ENCODE peak calls at places on chromosome 15, in ten cellular contexts. L is stimulated activated naive CD4-positive, alpha-beta T cell treated with Interleukin-2 at 50 U/mL for 16 hours; Z is C1 segment of cervical spinal cord; N is stimulated activated CD8-positive, alpha-beta memory T cell treated with anti-CD3 and anti-CD28 coated beads, Interleukin-4, amount 100 ng/mL, for 4 hours; B is activated naive CD4-positive, alpha-beta T cell treated with Interleukin-2 at 50 U/mL for 16 hours; A is neural crest cell; X is activated CD8-positive, alpha-beta memory T cell treated with anti-CD3 and anti-CD28 coated beads, Interleukin-2, amount 50 U/mL, for 48 hours; D is naive thymus-derived CD8-positive, alpha-beta T cell; T is activated T-helper 1 cell treated with Interleukin-2 at 50 U/mL for 16 hours; Y is putamen. E is an unnamed sample.

GRCh38 chr15:67573194-67573593 is 30.7 kb downstream of the MAP2K5 start:
- DNase-seq in D (no peak), T (no peak), X (no peak), A (no peak), L (no peak), B (no peak), Z (no peak), N (no peak), Y (no peak), E (no peak)

GRCh38 chr15:93359037-93359779 is 270.2 kb upstream of the RGMA start:
- DNase-seq in A (no peak), L (no peak), B (no peak), D (no peak), N (no peak), T (no peak), Y (no peak), X (no peak), Z (no peak), E (no peak)

GRCh38 chr15:28124841-28125240 is 25.7 kb upstream of the OCA2 start:
- DNase-seq in L (no peak), Z (no peak), X (no peak), B (no peak), A (no peak), N (no peak), T (no peak), D (no peak), Y (no peak), E (no peak)

GRCh38 chr15:85879334-85880163 is 84.8 kb upstream of the KLHL25 start:
- DNase-seq in B (no peak), L (no peak), Y (no peak), T (no peak), Z (no peak), X (no peak), D (no peak), A (no peak), N (no peak), E (no peak)

GRCh38 chr15:48794697-48795134 is 16.2 kb downstream of the CEP152 start:
- DNase-seq in X (no peak), D (no peak), L (no peak), Y (peak; percentile 3), B (no peak), Z (no peak), N (no peak), T (no peak), A (no peak), E (peak; percentile 44)

GRCh38 chr15:91782221-91782620 is 71.3 kb upstream of the SLCO3A1 start:
- DNase-seq in Z (no peak), A (no peak), L (no peak), T (no peak), X (no peak), N (no peak), D (no peak), B (no peak), Y (no peak), E (no peak)

GRCh38 chr15:82647045-82647834 is at the start of gene CPEB1:
- DNase-seq in T (no peak), N (peak; percentile 7), A (peak; percentile 12), Z (peak; percentile 70), D (peak; percentile 53), B (peak; percentile 54), Y (peak; percentile 85), L (peak; percentile 26), X (peak; percentile 60), E (peak; percentile 13)

GRCh38 chr15:29795610-29796009 is 26.7 kb downstream of the TJP1 start:
- DNase-seq in Y (no peak), T (no peak), D (no peak), B (no peak), L (no peak), N (no peak), X (no peak), Z (no peak), A (no peak), E (no peak)

GRCh38 chr15:51341366-51342248 is at the start of gene GLDN:
- DNase-seq in N (no peak), T (no peak), Z (peak; percentile 81), X (no peak), Y (peak; percentile 91), D (no peak), A (peak; percentile 5), L (no peak), B (no peak), E (no peak)

GRCh38 chr15:90184119-90184785 is 16.9 kb upstream of the SEMA4B start:
- DNase-seq in L (peak; percentile 43), Z (no peak), B (peak; percentile 58), N (no peak), A (peak; percentile 14), X (no peak), D (no peak), T (no peak), Y (peak; percentile 77), E (no peak)

GRCh38 chr15:29863438-29863837 is 41.2 kb upstream of the TJP1 start:
- DNase-seq in L (no peak), Z (no peak), D (no peak), Y (no peak), N (no peak), B (no peak), X (no peak), T (no peak), A (no peak), E (no peak)

GRCh38 chr15:98144388-98144787 is 183.9 kb downstream of the ARRDC4 start:
- DNase-seq in Z (no peak), B (no peak), L (no peak), X (no peak), N (no peak), T (no peak), Y (no peak), A (no peak), D (no peak), E (no peak)

GRCh38 chr15:47339800-47340575 is 377.3 kb upstream of the SEMA6D start:
- DNase-seq in L (no peak), A (no peak), Y (no peak), T (no peak), X (no peak), D (no peak), B (no peak), N (no peak), Z (no peak), E (no peak)

GRCh38 chr15:100170280-100170654 is 171.5 kb downstream of the ADAMTS17 start:
- DNase-seq in X (no peak), Y (no peak), L (no peak), D (no peak), A (no peak), B (peak; percentile 17), Z (no peak), N (no peak), T (no peak), E (no peak)

GRCh38 chr15:22963546-22964125 is 16.5 kb downstream of the CYFIP1 start:
- DNase-seq in Z (no peak), N (no peak), L (no peak), D (no peak), A (no peak), T (no peak), B (no peak), Y (no peak), X (no peak), E (no peak)

GRCh38 chr15:70795311-70795665 is 31.9 kb upstream of the UACA start:
- DNase-seq in L (no peak), N (no peak), X (no peak), Z (no peak), Y (no peak), T (no peak), D (no peak), A (no peak), B (no peak), E (no peak)

GRCh38 chr15:68384451-68385239 is 47.3 kb downstream of the ITGA11 start:
- DNase-seq in Z (no peak), T (no peak), A (no peak), B (no peak), X (peak; percentile 33), D (no peak), Y (no peak), N (no peak), L (no peak), E (no peak)

GRCh38 chr15:84831028-84831427 is 13.9 kb downstream of the ALPK3 start:
- DNase-seq in T (no peak), X (no peak), A (no peak), N (no peak), Z (no peak), L (no peak), Y (no peak), B (no peak), D (no peak), E (no peak)

GRCh38 chr15:84855765-84856164 is 28.7 kb upstream of the SLC28A1 start:
- DNase-seq in A (no peak), T (no peak), Z (no peak), Y (no peak), D (no peak), B (no peak), L (no peak), X (no peak), N (no peak), E (no peak)

GRCh38 chr15:77864211-77865105 is 213.1 kb downstream of the TBC1D2B start:
- DNase-seq in B (no peak), L (no peak), A (no peak), X (no peak), D (no peak), T (no peak), Z (no peak), N (no peak), Y (no peak), E (no peak)

GRCh38 chr15:58551764-58552504 is 120.1 kb downstream of the LIPC start:
- DNase-seq in T (no peak), A (no peak), L (no peak), B (no peak), N (no peak), X (no peak), D (no peak), Z (no peak), Y (peak; percentile 52), E (no peak)

GRCh38 chr15:79010278-79010677 is 65.4 kb upstream of the CTSH start:
- DNase-seq in Z (no peak), B (no peak), X (no peak), N (no peak), T (no peak), L (no peak), D (no peak), A (no peak), Y (no peak), E (no peak)

GRCh38 chr15:40751745-40752144 is 3.3 kb downstream of the RMDN3 start:
- DNase-seq in Y (no peak), N (no peak), Z (no peak), B (no peak), X (no peak), A (no peak), T (no peak), L (no peak), D (no peak), E (no peak)

E was measured in CD4-positive, CD25-positive, alpha-beta regulatory T cell.